ENCODE peak calls at places on chromosomes 12 and 14, in seven cellular contexts. One of them, this sample, is unnamed.

GRCh38 chr12:12564911-12565310 is 2.2 kb upstream of the DUSP16 start:
- DNase-seq in ovary: no peak
- DNase-seq in H9: no peak
- DNase-seq in cardiac septum: no peak
- DNase-seq in tibial nerve: no peak
- DNase-seq in left lung: no peak
- DNase-seq in brain microvascular endothelial cell: no peak
- DNase-seq in this sample: no peak

GRCh38 chr12:42508913-42509312 is 80.6 kb downstream of the PRICKLE1 start:
- DNase-seq in H9: no peak
- DNase-seq in tibial nerve: no peak
- DNase-seq in brain microvascular endothelial cell: no peak
- DNase-seq in left lung: no peak
- DNase-seq in cardiac septum: no peak
- DNase-seq in ovary: no peak
- DNase-seq in this sample: no peak

GRCh38 chr12:48198619-48198973 is 4.5 kb downstream of the OR10AD1 start:
- DNase-seq in ovary: peak
- DNase-seq in left lung: peak
- DNase-seq in H9: peak
- DNase-seq in cardiac septum: no peak
- DNase-seq in brain microvascular endothelial cell: no peak
- DNase-seq in tibial nerve: no peak
- DNase-seq in this sample: no peak

GRCh38 chr12:29754235-29755189 is 29.2 kb downstream of the TMTC1 start:
- DNase-seq in left lung: no peak
- DNase-seq in H9: no peak
- DNase-seq in tibial nerve: no peak
- DNase-seq in cardiac septum: no peak
- DNase-seq in ovary: no peak
- DNase-seq in brain microvascular endothelial cell: no peak
- DNase-seq in this sample: no peak

GRCh38 chr12:48003226-48004038 is 844 bp downstream of the COL2A1 start:
- DNase-seq in ovary: no peak
- DNase-seq in cardiac septum: no peak
- DNase-seq in tibial nerve: no peak
- DNase-seq in H9: peak
- DNase-seq in left lung: no peak
- DNase-seq in brain microvascular endothelial cell: no peak
- DNase-seq in this sample: no peak

GRCh38 chr12:79186506-79186905 is 321.9 kb downstream of the SYT1 start:
- DNase-seq in cardiac septum: no peak
- DNase-seq in ovary: no peak
- DNase-seq in tibial nerve: no peak
- DNase-seq in left lung: no peak
- DNase-seq in H9: no peak
- DNase-seq in brain microvascular endothelial cell: no peak
- DNase-seq in this sample: no peak

GRCh38 chr12:40947812-40948211 is 240.3 kb upstream of the PDZRN4 start:
- DNase-seq in ovary: no peak
- DNase-seq in brain microvascular endothelial cell: no peak
- DNase-seq in tibial nerve: no peak
- DNase-seq in H9: no peak
- DNase-seq in left lung: no peak
- DNase-seq in cardiac septum: no peak
- DNase-seq in this sample: no peak

GRCh38 chr12:48991247-48992050 is 7.7 kb downstream of the DDN start:
- DNase-seq in cardiac septum: no peak
- DNase-seq in brain microvascular endothelial cell: no peak
- DNase-seq in left lung: no peak
- DNase-seq in H9: no peak
- DNase-seq in ovary: no peak
- DNase-seq in tibial nerve: no peak
- DNase-seq in this sample: no peak

GRCh38 chr12:105281694-105282049 is 45.7 kb upstream of the APPL2 start:
- DNase-seq in brain microvascular endothelial cell: no peak
- DNase-seq in cardiac septum: no peak
- DNase-seq in left lung: no peak
- DNase-seq in ovary: no peak
- DNase-seq in tibial nerve: no peak
- DNase-seq in H9: no peak
- DNase-seq in this sample: no peak

GRCh38 chr12:131213896-131214442 is 260.3 kb downstream of the ADGRD1 start:
- DNase-seq in tibial nerve: no peak
- DNase-seq in brain microvascular endothelial cell: no peak
- DNase-seq in cardiac septum: peak
- DNase-seq in left lung: no peak
- DNase-seq in ovary: no peak
- DNase-seq in H9: no peak
- DNase-seq in this sample: no peak

GRCh38 chr14:100994757-100995156 is 91.2 kb upstream of the RTL1 start:
- DNase-seq in brain microvascular endothelial cell: no peak
- DNase-seq in H9: no peak
- DNase-seq in cardiac septum: no peak
- DNase-seq in tibial nerve: no peak
- DNase-seq in ovary: no peak
- DNase-seq in left lung: no peak
- DNase-seq in this sample: no peak

This sample was measured in RWPE2.